ENCODE peak calls at places on chromosomes 2 and 18, in five cellular contexts. V is uterus, Y is upper lobe of right lung, B is MM.1S, I is cardiac muscle cell. U is an unnamed sample.

GRCh38 chr2:229313591-229313990 is 42.5 kb upstream of the PID1 start:
- DNase-seq in V (no peak), Y (no peak), B (no peak), I (peak; percentile 84), U (no peak)

GRCh38 chr2:183125659-183126341 is 1.6 kb downstream of the NUP35 start:
- DNase-seq in V (no peak), Y (no peak), B (no peak), I (no peak), U (no peak)

GRCh38 chr2:141554810-141555209 is 576.0 kb downstream of the LRP1B start:
- DNase-seq in V (no peak), Y (no peak), B (peak; percentile 26), I (peak; percentile 42), U (no peak)

GRCh38 chr2:117714110-117714509 is 100.4 kb upstream of the DDX18 start:
- DNase-seq in V (no peak), Y (no peak), B (no peak), I (no peak), U (no peak)

GRCh38 chr18:3653263-3653858 is 203.4 kb downstream of the TGIF1 start:
- DNase-seq in V (no peak), Y (no peak), B (no peak), I (peak; percentile 20), U (no peak)

GRCh38 chr2:145123606-145124005 is 603.7 kb upstream of the ZEB2 start:
- DNase-seq in V (peak; percentile 20), Y (peak; percentile 56), B (no peak), I (peak; percentile 58), U (peak; percentile 74)

GRCh38 chr18:13164406-13164805 is 54.2 kb upstream of the LDLRAD4 start:
- DNase-seq in V (no peak), Y (no peak), B (no peak), I (no peak), U (no peak)

GRCh38 chr2:201932511-201932910 is 101.1 kb upstream of the FZD7 start:
- DNase-seq in V (no peak), Y (no peak), B (no peak), I (no peak), U (no peak)

GRCh38 chr2:102473020-102473419 is at the start of gene SLC9A4:
- DNase-seq in V (no peak), Y (no peak), B (peak; percentile 60), I (peak; percentile 62), U (peak; percentile 60)

GRCh38 chr2:226795281-226796011 is 4.2 kb downstream of the IRS1 start:
- DNase-seq in V (peak; percentile 27), Y (peak; percentile 67), B (no peak), I (no peak), U (peak; percentile 59)

GRCh38 chr2:226797289-226797988 is 2.2 kb downstream of the IRS1 start:
- DNase-seq in V (peak; percentile 55), Y (peak; percentile 67), B (no peak), I (no peak), U (peak; percentile 85)

GRCh38 chr2:226796840-226797288 is 2.8 kb downstream of the IRS1 start:
- DNase-seq in V (peak; percentile 68), Y (peak; percentile 65), B (no peak), I (no peak), U (peak; percentile 83)

GRCh38 chr2:226794751-226795171 is 4.9 kb downstream of the IRS1 start:
- DNase-seq in V (peak; percentile 23), Y (no peak), B (no peak), I (peak; percentile 77), U (no peak)

DNA sequence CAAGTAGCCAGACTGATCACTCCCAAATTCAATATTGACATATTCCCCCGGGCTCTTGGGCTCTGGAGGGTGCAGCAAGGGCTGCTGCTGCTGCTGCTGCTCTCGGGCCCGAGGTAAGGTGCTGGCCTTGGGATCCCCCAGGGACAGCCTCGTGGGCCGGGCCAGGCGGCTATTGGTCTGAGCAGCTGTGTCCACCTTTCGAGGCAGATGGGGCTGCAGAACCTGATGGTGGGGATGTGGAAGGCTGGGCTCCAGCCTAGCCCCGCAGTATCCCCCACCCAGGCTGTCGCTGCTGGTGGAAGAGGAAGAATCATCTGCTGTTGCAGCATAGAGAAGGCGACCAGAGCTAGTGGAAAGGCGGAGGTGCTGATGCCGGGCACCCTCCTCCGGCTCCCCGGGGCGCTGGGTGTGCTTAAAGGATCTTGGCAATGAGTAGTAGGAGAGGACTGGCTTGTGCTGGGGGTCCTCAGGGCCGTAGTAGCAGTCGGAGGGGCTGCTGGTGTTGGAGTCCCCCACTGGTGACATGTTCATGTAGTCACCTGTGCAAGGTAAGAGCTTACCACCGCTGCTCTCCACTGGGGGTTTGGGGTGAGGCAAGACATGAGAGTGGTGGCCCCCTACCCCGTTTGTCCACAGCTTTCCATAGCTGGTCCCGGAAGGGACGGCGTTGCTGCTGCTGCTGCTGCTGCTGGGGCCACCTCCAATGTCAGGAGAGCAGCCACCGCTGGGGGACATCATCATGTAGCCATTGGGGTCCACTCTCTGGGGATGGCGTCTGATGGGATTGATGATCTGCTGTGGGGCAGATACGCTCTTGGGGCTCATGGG is 3.4 kb downstream of the IRS1 start:
- DNase-seq in V (peak; percentile 30), Y (no peak), B (no peak), I (no peak), U (peak; percentile 14)
- H3K4me3 ChIP-seq in V (peak overlapping the region; percentile 67), Y (peak overlapping the region; percentile 70), B (peak overlapping the region; percentile 73), I (no peak overlapping the region), U (peak overlapping the region; percentile 20)

GRCh38 chr18:59022167-59022945 is 117.3 kb upstream of the SEC11C start:
- DNase-seq in V (no peak), Y (no peak), B (no peak), I (peak; percentile 45), U (peak; percentile 73)

GRCh38 chr18:59026831-59027410 is 112.8 kb upstream of the SEC11C start:
- DNase-seq in V (no peak), Y (no peak), B (no peak), I (no peak), U (no peak)

GRCh38 chr18:59021500-59021899 is 118.2 kb upstream of the SEC11C start:
- DNase-seq in V (no peak), Y (no peak), B (no peak), I (no peak), U (no peak)

GRCh38 chr18:59026364-59026763 is 113.3 kb upstream of the SEC11C start:
- DNase-seq in V (no peak), Y (no peak), B (no peak), I (no peak), U (no peak)

DNA sequence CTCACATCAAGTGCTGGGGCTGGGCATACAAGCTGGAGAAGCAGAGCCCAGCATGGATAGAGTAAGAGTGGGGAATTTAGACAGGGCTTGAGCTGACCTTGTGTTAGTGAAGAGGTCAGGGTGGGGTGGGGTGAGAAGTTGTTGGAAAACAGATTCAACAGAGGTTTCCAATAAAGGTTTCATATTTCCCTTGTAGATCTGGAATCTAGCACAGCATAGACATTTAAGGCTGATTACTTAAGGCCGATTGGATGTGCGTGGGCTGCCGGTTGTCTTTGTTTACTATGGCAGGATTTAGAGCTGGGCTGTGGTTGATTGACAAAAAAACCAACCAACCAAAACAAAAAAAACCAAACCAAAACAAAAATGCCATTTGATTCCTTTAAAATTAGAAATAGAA is 114.9 kb upstream of the SEC11C start:
- DNase-seq in V (no peak), Y (no peak), B (no peak), I (peak; percentile 69), U (peak; percentile 70)
- H3K27ac ChIP-seq in V (peak overlapping the region; percentile 35), Y (no peak overlapping the region), B (no peak overlapping the region), I (no peak overlapping the region), U (peak overlapping the region; percentile 51)

GRCh38 chr18:58845913-58846312 is 18.8 kb upstream of the ZNF532 start:
- DNase-seq in V (no peak), Y (no peak), B (no peak), I (no peak), U (no peak)

GRCh38 chr18:58846325-58846724 is 18.4 kb upstream of the ZNF532 start:
- DNase-seq in V (no peak), Y (no peak), B (no peak), I (no peak), U (no peak)

GRCh38 chr18:58844871-58845270 is 19.8 kb upstream of the ZNF532 start:
- DNase-seq in V (no peak), Y (no peak), B (no peak), I (no peak), U (no peak)

GRCh38 chr18:58848685-58849084 is 16.0 kb upstream of the ZNF532 start:
- DNase-seq in V (no peak), Y (no peak), B (no peak), I (peak; percentile 76), U (no peak)

DNA sequence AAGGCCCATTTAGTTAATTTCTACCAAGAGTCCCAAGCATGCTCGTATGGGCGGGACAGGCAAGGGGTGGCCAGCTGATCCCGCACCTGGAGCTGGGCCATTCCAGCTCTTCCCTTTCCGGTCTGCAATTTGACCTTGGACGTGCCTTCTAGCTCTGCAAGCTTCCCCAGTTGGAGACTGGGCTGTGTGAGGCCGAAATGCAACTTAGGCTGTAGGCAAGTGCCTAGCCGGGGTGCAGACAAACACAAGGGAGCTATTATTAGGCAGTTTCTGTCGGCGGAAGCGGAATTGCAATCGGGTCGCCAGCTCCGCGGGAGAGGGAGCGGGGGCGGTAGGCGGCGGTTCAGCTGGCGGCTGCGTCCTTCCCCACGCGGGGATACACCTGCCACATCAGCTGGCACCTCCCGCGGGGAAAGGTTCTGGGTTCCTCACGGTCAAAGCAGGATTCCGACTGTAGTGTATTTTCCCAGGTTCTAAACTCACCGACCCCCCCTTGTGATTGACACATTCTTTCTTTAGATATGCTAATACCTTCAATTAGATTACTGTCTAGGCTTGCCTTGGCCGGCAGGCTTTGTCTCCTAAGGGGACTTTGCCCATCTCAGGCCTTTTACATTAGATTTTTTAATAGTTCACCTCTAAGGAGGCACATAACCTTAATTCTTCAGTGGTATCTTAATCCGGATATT is 17.1 kb upstream of the ZNF532 start:
- DNase-seq in V (no peak), Y (no peak), B (no peak), I (no peak), U (peak; percentile 76)
- H3K4me1 ChIP-seq in V (no peaks in the 10 kb centered on the region), Y (no peaks in the 10 kb centered on the region), B (no peaks in the 10 kb centered on the region), I (peaks cover 6% of the 10 kb centered on the region), U (no peaks in the 10 kb centered on the region)

DNA sequence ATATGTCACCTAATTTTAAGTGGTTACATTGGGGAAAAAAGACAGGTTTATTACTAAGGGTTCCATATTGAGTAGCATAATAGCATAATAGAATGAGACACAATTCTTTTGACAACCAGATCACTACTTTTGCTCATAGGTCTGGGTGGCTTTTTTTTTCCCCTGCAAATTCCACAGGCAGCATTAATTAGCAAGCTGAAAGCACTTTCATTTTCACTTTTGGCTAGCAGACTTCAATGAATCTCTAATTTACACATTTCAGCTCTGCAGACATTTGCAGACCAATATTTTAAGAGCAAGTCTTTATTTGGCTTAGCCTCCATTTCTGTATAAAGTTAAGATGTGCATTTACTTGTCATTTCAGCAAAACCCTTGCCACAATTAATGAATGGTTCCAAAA is 185.5 kb downstream of the NOL4 start:
- DNase-seq in V (no peak), Y (no peak), B (peak; percentile 78), I (no peak), U (no peak)
- H3K4me3 ChIP-seq in V (no peak overlapping the region), Y (no peak overlapping the region), B (no peak overlapping the region), I (no peak overlapping the region), U (peak overlapping the region; percentile 46)

DNA sequence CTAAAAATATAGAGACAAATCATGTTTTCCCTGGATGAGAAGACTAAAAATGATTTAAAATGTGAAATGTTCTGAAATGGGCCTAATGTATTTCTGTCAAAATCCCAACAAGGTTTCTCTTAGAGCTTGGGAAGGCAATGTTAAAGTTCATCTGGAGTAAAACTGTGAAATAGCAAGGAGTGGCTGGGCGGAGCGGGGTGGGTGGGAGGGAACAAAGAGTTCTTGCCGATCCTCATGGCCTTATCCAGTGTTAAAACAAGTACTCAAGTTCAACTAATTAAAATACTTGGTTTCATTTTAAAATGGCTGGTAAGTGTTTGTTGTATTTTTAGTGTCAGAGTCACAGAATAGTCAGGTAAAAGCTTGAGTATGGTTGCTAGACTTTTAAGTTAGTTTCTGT is 87.3 kb downstream of the RTN4 start:
- DNase-seq in V (no peak), Y (no peak), B (no peak), I (no peak), U (no peak)
- H3K27ac ChIP-seq in V (no peak overlapping the region), Y (peak overlapping the region; percentile 9), B (no peak overlapping the region), I (no peak overlapping the region), U (no peak overlapping the region)

GRCh38 chr2:64220906-64221659 is 76.9 kb upstream of the PELI1 start:
- DNase-seq in V (no peak), Y (no peak), B (no peak), I (no peak), U (no peak)
- H3K4me1 ChIP-seq in V (no peaks in the 10 kb centered on the region), Y (peaks cover 10% of the 10 kb centered on the region), B (peaks cover 43% of the 10 kb centered on the region), I (peaks cover 8% of the 10 kb centered on the region), U (peaks cover 7% of the 10 kb centered on the region)